ENCODE peak calls at places on chromosomes 1 and 21, in eight cellular contexts. D, O, W, B, F, L, C and E are unnamed samples.

GRCh38 chr1:59007820-59008598 is 224.2 kb upstream of the JUN start:
- DNase-seq in D (peak), O (no peak), W (no peak), B (no peak), F (peak), L (no peak), C (no peak), E (no peak)

GRCh38 chr21:14120091-14120734 is 90.5 kb downstream of the LIPI start:
- DNase-seq in D (no peak), O (peak), W (peak), B (peak), F (peak), L (no peak), C (no peak), E (no peak)

GRCh38 chr1:223210786-223211115 is 67.7 kb upstream of the TLR5 start:
- DNase-seq in D (no peak), O (no peak), W (no peak), B (no peak), F (no peak), L (no peak), C (no peak), E (no peak)

GRCh38 chr1:25871704-25872494 is 3.6 kb downstream of the PAQR7 start:
- DNase-seq in D (no peak), O (no peak), W (no peak), B (no peak), F (no peak), L (no peak), C (no peak), E (no peak)

GRCh38 chr21:14613496-14613895 is 67.4 kb upstream of the SAMSN1 start:
- DNase-seq in D (no peak), O (no peak), W (no peak), B (no peak), F (no peak), L (no peak), C (no peak), E (no peak)

GRCh38 chr1:234611153-234611798 is 1.3 kb upstream of the IRF2BP2 start:
- DNase-seq in D (no peak), O (no peak), W (no peak), B (peak), F (peak), L (peak), C (no peak), E (no peak)

GRCh38 chr1:159556931-159557369 is 21.1 kb upstream of the OR10J5 start:
- DNase-seq in D (no peak), O (no peak), W (no peak), B (no peak), F (no peak), L (no peak), C (no peak), E (no peak)

GRCh38 chr1:15968172-15968571 is 7.7 kb downstream of the ZBTB17 start:
- DNase-seq in D (no peak), O (no peak), W (no peak), B (no peak), F (no peak), L (no peak), C (no peak), E (no peak)

GRCh38 chr1:215601276-215601675 is 34.2 kb downstream of the KCTD3 start:
- DNase-seq in D (no peak), O (no peak), W (no peak), B (no peak), F (no peak), L (no peak), C (no peak), E (no peak)

GRCh38 chr1:26234644-26235384 is 814 bp downstream of the CEP85 start:
- DNase-seq in D (no peak), O (no peak), W (no peak), B (peak), F (peak), L (peak), C (no peak), E (no peak)

GRCh38 chr1:96804649-96805048 is 83.1 kb downstream of the PTBP2 start:
- DNase-seq in D (no peak), O (no peak), W (no peak), B (no peak), F (no peak), L (no peak), C (no peak), E (no peak)

GRCh38 chr1:177487481-177487880 is 316.7 kb downstream of the BRINP2 start:
- DNase-seq in D (no peak), O (peak), W (no peak), B (no peak), F (no peak), L (no peak), C (no peak), E (no peak)

GRCh38 chr1:2522230-2522629 is 4.2 kb downstream of the PANK4 start:
- DNase-seq in D (no peak), O (no peak), W (no peak), B (no peak), F (no peak), L (no peak), C (no peak), E (no peak)

GRCh38 chr1:2525524-2525895 is 886 bp downstream of the PANK4 start:
- DNase-seq in D (no peak), O (no peak), W (no peak), B (peak), F (no peak), L (no peak), C (no peak), E (no peak)

GRCh38 chr1:2523891-2524609 is 2.3 kb downstream of the PANK4 start:
- DNase-seq in D (no peak), O (no peak), W (no peak), B (peak), F (no peak), L (no peak), C (no peak), E (no peak)

GRCh38 chr1:2520806-2521205 is 5.6 kb downstream of the PANK4 start:
- DNase-seq in D (no peak), O (no peak), W (no peak), B (no peak), F (no peak), L (no peak), C (no peak), E (no peak)

GRCh38 chr1:2523191-2523890 is 3.1 kb downstream of the PANK4 start:
- DNase-seq in D (no peak), O (no peak), W (no peak), B (no peak), F (no peak), L (no peak), C (no peak), E (no peak)
- TF ChIP-seq CTCF in D (no peak), O (no peak), W (no peak), B (no peak), F (no peak), L (no peak), C (no peak), E (no peak)

DNA sequence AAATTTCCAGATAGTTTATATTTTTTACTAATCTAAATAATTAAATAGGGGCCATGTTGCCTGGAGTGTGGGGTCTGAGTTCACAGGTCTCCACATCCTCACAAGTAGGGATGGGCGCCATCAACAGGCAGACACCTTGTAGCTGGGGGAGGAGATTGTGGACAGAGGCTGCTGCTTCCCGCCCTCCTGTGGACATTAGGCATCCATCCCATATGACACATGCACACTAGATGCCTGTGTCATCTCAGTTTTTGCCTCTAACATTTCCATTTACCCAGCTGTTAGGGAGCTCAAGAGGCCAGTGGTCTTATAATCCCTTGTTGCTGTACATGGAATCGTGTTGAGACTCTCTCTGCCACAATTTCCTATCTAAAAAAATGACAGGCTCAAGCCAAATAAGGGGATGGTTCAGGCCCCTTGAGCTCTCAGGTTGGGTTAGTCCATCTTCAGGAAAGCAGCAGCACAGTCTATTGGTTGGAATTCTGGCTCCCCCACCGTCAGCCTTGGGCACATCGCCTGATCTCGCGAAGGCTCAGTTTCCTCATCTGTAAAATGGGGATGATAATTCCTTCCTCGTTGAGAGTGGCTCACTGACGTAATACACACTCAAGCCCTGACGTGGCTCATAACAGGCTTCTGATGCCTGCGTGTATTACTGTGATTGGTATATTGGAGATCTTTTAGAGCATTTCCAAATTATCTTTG is 13.6 kb downstream of the LHX4 start:
- DNase-seq in D (no peak), O (no peak), W (no peak), B (no peak), F (no peak), L (peak), C (no peak), E (no peak)
- TF ChIP-seq CTCF in D (no peak), O (no peak), W (no peak), B (no peak), F (no peak), L (no peak), C (no peak), E (no peak)

GRCh38 chr1:27380766-27381733 is 2.1 kb downstream of the CD164L2 start:
- DNase-seq in D (no peak), O (no peak), W (no peak), B (no peak), F (no peak), L (no peak), C (no peak), E (no peak)

GRCh38 chr1:27380223-27380622 is 2.9 kb downstream of the CD164L2 start:
- DNase-seq in D (no peak), O (no peak), W (no peak), B (no peak), F (no peak), L (no peak), C (no peak), E (no peak)

GRCh38 chr1:27377760-27378495 is 3.3 kb upstream of the FCN3 start:
- DNase-seq in D (no peak), O (no peak), W (no peak), B (no peak), F (no peak), L (no peak), C (no peak), E (no peak)

GRCh38 chr1:27381976-27382762 is 964 bp downstream of the CD164L2 start:
- DNase-seq in D (no peak), O (no peak), W (no peak), B (no peak), F (no peak), L (no peak), C (no peak), E (no peak)

DNA sequence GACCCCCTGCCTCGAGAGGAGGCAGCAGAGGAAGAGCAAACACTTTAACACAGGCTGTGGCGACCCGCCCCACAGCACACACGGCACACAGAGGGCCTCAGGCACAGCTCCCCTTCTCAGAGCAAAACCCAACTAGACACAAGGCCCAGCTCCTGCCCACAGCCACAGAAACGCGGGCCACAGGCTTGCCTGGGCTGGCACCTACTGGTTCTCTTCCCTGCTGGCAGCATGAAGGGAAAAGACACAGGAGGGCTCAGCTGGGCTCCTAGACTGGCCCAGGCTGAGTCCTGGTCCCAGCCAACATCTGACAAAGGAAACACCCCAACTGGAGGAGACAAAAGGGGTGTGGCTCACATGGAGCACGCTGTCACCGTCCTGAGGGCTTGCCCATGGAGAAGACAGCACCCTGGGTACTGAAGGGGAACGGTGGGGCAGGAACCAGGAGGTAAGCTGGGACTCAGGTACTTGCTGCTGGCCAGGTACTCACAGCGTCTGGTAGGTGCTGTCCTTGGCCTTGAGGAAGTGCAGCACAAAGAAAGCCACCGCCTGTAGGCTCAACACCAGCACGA is 3.5 kb downstream of the CD164L2 start:
- DNase-seq in D (no peak), O (no peak), W (no peak), B (no peak), F (no peak), L (no peak), C (no peak), E (no peak)
- TF ChIP-seq CTCF in D (no peak), O (no peak), W (no peak), B (no peak), F (no peak), L (no peak), C (no peak), E (no peak)

DNA sequence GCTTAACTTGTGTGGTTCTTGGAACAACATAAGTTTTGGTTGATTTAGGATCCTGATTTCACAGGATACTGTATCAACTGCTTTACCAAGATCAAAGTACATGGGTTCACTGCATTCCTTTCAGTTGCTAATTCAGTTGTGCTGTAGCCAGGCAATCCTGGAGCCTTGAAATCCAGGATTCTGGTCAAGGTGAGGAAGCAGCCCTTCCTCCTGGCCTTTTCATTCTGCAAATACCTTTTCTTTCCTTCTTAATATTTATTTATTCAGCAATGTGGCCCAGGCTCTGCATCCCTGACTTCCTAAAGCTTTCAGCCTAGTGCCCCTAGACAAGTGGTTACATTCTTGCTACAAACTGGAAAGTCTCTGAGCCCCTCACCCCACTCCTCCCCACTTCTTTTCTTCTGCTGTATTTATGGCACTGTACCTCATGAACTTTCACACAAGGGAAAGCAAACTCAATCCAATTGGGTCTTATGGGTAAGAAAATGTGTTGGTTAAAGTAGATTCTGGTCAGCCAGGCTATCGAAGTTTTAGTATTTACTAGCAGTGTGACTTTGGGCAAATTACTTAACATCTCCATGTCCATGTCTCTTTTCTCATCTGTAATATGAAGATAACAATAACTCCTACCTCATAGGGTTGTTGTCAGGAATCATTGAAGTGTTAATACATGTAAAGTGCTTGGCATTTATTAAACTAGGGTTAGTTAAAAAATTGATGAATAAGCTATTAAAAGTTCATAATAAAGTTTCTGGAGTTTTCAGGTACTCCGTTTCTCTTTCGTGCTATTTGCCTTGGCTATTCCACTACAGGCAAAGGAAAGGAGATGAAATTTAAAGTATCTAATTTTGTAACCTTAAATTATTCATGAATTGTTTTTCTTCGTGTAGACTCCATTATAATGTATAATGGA is 16.4 kb downstream of the LRRC8D start:
- DNase-seq in D (no peak), O (no peak), W (no peak), B (no peak), F (no peak), L (no peak), C (no peak), E (no peak)
- TF ChIP-seq CTCF in D (no peak), O (no peak), W (no peak), B (no peak), F (no peak), L (no peak), C (no peak), E (no peak)

GRCh38 chr1:2055911-2056575 is 5.8 kb downstream of the PRKCZ start:
- DNase-seq in D (no peak), O (no peak), W (no peak), B (no peak), F (no peak), L (no peak), C (no peak), E (no peak)
- TF ChIP-seq CTCF in D (no peak), O (no peak), W (no peak), B (no peak), F (no peak), L (no peak), C (no peak), E (no peak)

GRCh38 chr1:100065969-100066227 is 66.8 kb downstream of the SASS6 start:
- DNase-seq in D (no peak), O (no peak), W (no peak), B (no peak), F (no peak), L (no peak), C (no peak), E (no peak)

GRCh38 chr1:100070201-100070939 is 62.4 kb downstream of the SASS6 start:
- DNase-seq in D (no peak), O (no peak), W (no peak), B (no peak), F (no peak), L (no peak), C (no peak), E (no peak)

GRCh38 chr1:100065183-100065968 is 67.4 kb downstream of the SASS6 start:
- DNase-seq in D (no peak), O (no peak), W (no peak), B (no peak), F (no peak), L (no peak), C (no peak), E (no peak)
- TF ChIP-seq CTCF in D (no peak), O (no peak), W (no peak), B (no peak), F (no peak), L (no peak), C (no peak), E (no peak)

GRCh38 chr1:89599332-89599630 is 33.6 kb upstream of the LRRC8C start:
- DNase-seq in D (no peak), O (no peak), W (no peak), B (no peak), F (no peak), L (no peak), C (no peak), E (no peak)
- TF ChIP-seq CTCF in D (peak), O (peak), W (no peak), B (no peak), F (no peak), L (no peak), C (no peak), E (no peak)

DNA sequence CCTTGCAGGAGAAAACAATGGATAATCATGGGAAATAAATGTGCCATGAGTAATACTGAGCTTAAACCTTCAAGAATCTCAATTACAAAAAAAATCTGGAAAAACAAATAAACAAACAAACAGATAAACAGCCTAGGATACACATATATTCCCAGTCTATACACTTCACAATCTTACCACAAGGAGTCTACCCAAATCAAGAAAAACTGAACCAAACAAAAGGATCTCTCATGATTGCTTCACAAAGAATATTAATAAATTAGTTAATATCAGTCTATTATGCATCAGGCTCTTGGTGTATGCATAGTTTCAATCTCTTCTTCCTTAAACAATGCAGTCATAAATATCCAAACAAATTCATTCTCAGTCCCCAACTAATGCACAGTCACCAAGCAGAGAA is 3.2 kb upstream of the ESRRG start:
- DNase-seq in D (no peak), O (no peak), W (no peak), B (no peak), F (no peak), L (no peak), C (no peak), E (no peak)
- TF ChIP-seq CTCF in D (peak), O (no peak), W (no peak), B (no peak), F (no peak), L (no peak), C (no peak), E (peak)

DNA sequence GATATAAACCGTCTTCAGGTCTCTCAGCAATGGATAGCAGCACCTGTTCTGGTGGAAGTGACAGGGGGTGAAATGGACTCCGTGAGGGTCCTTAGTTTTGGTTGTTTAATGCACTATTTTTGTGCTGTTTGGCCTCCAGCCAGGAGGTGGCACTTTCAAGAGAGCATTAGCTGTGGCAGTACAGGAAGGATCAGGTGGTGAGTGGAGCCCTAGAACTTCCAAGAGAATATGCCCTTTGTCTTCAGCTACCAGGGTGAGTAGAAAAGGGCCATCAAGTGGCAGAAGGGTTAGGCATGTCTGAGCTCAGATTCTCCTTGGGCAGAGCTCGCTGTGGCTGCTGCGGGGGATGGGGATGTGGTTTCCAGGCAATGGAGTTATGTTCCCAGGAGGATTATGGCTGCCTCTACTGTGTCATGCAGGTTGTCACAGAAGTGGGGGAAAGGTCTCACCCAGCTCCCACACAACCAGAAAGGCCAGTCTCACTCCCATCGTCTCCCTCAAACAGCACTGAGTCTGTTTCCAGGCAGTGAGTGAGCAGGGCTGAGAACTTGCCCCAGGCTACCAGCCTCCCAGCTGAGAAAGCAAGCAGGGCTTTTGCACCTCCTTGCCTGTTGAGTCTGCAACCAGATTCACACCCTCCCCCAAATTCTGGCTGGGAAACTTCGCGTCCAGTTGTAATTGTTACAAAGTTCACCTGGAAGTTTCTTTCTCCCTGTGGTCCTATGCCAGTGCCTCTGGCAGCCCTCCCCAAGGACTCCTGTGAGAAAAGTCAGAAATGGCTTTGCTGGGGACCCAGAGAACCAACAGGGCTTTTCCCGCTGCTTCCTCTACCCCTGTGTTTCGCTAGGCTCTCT is 39.1 kb upstream of the TTLL7 start:
- DNase-seq in D (no peak), O (no peak), W (no peak), B (no peak), F (no peak), L (no peak), C (no peak), E (no peak)
- TF ChIP-seq CTCF in D (no peak), O (no peak), W (no peak), B (no peak), F (no peak), L (no peak), C (no peak), E (no peak)